ENCODE peak calls at places on chromosomes 12 and 14, in seven cellular contexts. H is IMR-90, N is mesenchymal stem cell, D is H1, J is neuronal stem cell, I is mesendoderm, R is trophoblast cell. U is an unnamed sample. For H3K4me1, the result is how much of the 10 kb centered on the place peaks cover.

GRCh38 chr12:95980437-95980836 is 15.7 kb downstream of the HAL start:
- DNase-seq in J (no peak), N (no peak), R (no peak), H (no peak), D (no peak), I (no peak), U (no peak)

GRCh38 chr12:2624543-2625266 is 170.1 kb upstream of the FKBP4 start:
- DNase-seq in N (peak), I (peak), H (peak), R (peak), D (peak), J (peak), U (peak)

GRCh38 chr12:38543151-38543550 is 226.6 kb downstream of the ALG10B start:
- DNase-seq in N (no peak), H (no peak), I (peak), J (no peak), R (no peak), D (no peak), U (no peak)

GRCh38 chr12:91511795-91512420 is 329.3 kb upstream of the DCN start:
- DNase-seq in R (no peak), N (no peak), J (no peak), H (no peak), D (no peak), I (no peak), U (no peak)

GRCh38 chr12:64903738-64904137 is 79.3 kb downstream of the TBC1D30 start:
- DNase-seq in D (no peak), R (no peak), N (no peak), H (peak), J (no peak), I (no peak), U (no peak)

GRCh38 chr14:60977848-60978247 is 3.0 kb downstream of the TRMT5 start:
- DNase-seq in H (no peak), N (no peak), R (no peak), D (no peak), I (no peak), J (no peak), U (no peak)

GRCh38 chr14:85523624-85524023 is 6.3 kb upstream of the FLRT2 start:
- DNase-seq in N (no peak), I (no peak), D (no peak), H (no peak), R (no peak), J (no peak), U (no peak)

GRCh38 chr12:122964439-122965257 is 1.6 kb downstream of the ABCB9 start:
- DNase-seq in I (no peak), J (no peak), D (no peak), H (no peak), R (peak), N (no peak), U (no peak)

GRCh38 chr12:104930388-104931326 is 27.4 kb downstream of the SLC41A2 start:
- DNase-seq in I (no peak), J (no peak), R (peak), N (peak), H (peak), D (no peak), U (no peak)

GRCh38 chr12:12979731-12980259 is 20.3 kb downstream of the HEBP1 start:
- DNase-seq in R (peak), D (no peak), J (peak), I (peak), H (peak), N (peak), U (no peak)

GRCh38 chr12:44317651-44318126 is 481.8 kb downstream of the TMEM117 start:
- DNase-seq in I (peak), D (no peak), N (peak), H (peak), J (peak), R (peak), U (peak)

GRCh38 chr12:570949-571794 is 92.1 kb downstream of the NINJ2 start:
- DNase-seq in I (peak), R (peak), H (peak), D (no peak), J (no peak), N (peak), U (peak)

GRCh38 chr14:50666772-50667490 is 1.2 kb downstream of the SAV1 start:
- DNase-seq in D (no peak), R (peak), I (peak), H (peak), J (peak), N (peak), U (peak)

GRCh38 chr14:84262932-84263331 is 1267.0 kb upstream of the FLRT2 start:
- DNase-seq in J (no peak), I (no peak), R (no peak), D (no peak), N (no peak), H (no peak), U (no peak)

GRCh38 chr12:1501001-1501400 is 93.4 kb downstream of the FBXL14 start:
- DNase-seq in I (no peak), R (no peak), N (no peak), H (no peak), D (no peak), J (no peak), U (no peak)

GRCh38 chr14:31241450-31242114 is 34.0 kb upstream of the HECTD1 start:
- DNase-seq in D (no peak), J (no peak), I (no peak), R (no peak), H (no peak), N (peak), U (no peak)

GRCh38 chr12:50842637-50843493 is at the start of gene TMPRSS12:
- DNase-seq in R (peak), H (no peak), J (no peak), N (no peak), I (peak), D (peak), U (peak)

GRCh38 chr12:107519906-107520859 is 165.4 kb upstream of the PWP1 start:
- DNase-seq in N (no peak), H (no peak), I (no peak), D (no peak), R (no peak), J (no peak), U (no peak)

GRCh38 chr12:49673446-49674317 is 33.5 kb downstream of the FMNL3 start:
- DNase-seq in H (peak), N (peak), I (peak), J (peak), D (no peak), R (peak), U (peak)

GRCh38 chr14:32078030-32078793 is 1.1 kb downstream of the ARHGAP5 start:
- DNase-seq in J (no peak), D (no peak), N (peak), H (peak), R (no peak), I (no peak), U (no peak)

GRCh38 chr14:35342160-35343010 is 50.2 kb downstream of the PSMA6 start:
- DNase-seq in H (peak), D (no peak), J (no peak), N (no peak), I (no peak), R (peak), U (no peak)

GRCh38 chr14:77579065-77579464 is 37.4 kb downstream of the SPTLC2 start:
- DNase-seq in N (no peak), J (no peak), H (peak), R (no peak), D (no peak), I (no peak), U (no peak)

GRCh38 chr12:527241-527640 is 67.5 kb downstream of the B4GALNT3 start:
- DNase-seq in N (no peak), R (no peak), J (no peak), I (no peak), D (no peak), H (no peak), U (no peak)

GRCh38 chr12:94073441-94074051 is 74.8 kb upstream of the PLXNC1 start:
- DNase-seq in J (no peak), I (no peak), R (no peak), D (no peak), N (no peak), H (peak), U (no peak)

GRCh38 chr14:28382460-28383220 is 383.9 kb upstream of the FOXG1 start:
- DNase-seq in D (no peak), I (peak), R (peak), J (no peak), H (no peak), N (peak), U (no peak)

GRCh38 chr12:68175566-68176033 is 16.1 kb upstream of the IFNG start:
- DNase-seq in I (peak), N (no peak), H (no peak), D (no peak), J (no peak), R (peak), U (no peak)

GRCh38 chr12:101813117-101813516 is 17.6 kb downstream of the GNPTAB start:
- DNase-seq in H (no peak), N (no peak), J (no peak), I (no peak), R (no peak), D (no peak), U (no peak)

GRCh38 chr14:71751264-71751663 is 181.0 kb upstream of the RGS6 start:
- DNase-seq in H (peak), R (no peak), D (no peak), J (no peak), I (no peak), N (no peak), U (no peak)

GRCh38 chr14:36091096-36091495 is 85.4 kb downstream of the PTCSC3 start:
- DNase-seq in R (no peak), D (no peak), N (peak), H (peak), J (no peak), I (peak), U (no peak)

GRCh38 chr12:117384735-117385134 is 23.3 kb upstream of the NOS1 start:
- DNase-seq in J (no peak), N (no peak), R (no peak), I (no peak), D (no peak), H (no peak), U (no peak)

GRCh38 chr12:24527102-24527501 is 421.8 kb downstream of the BCAT1 start:
- DNase-seq in J (no peak), D (no peak), N (no peak), H (no peak), I (no peak), R (no peak), U (no peak)

GRCh38 chr14:103003850-103004249 is 53.5 kb downstream of the CDC42BPB start:
- DNase-seq in R (no peak), I (no peak), N (no peak), H (no peak), D (no peak), J (no peak), U (no peak)

GRCh38 chr14:56810341-56810740 is at the start of gene OTX2:
- DNase-seq in D (no peak), R (no peak), J (no peak), I (no peak), H (no peak), N (no peak), U (no peak)

GRCh38 chr12:65631621-65632111 is 192.6 kb upstream of the HMGA2 start:
- DNase-seq in I (peak), J (no peak), D (no peak), N (peak), H (peak), R (peak), U (no peak)

GRCh38 chr12:104314242-104314614 is 10.7 kb downstream of the EID3 start:
- DNase-seq in I (no peak), J (no peak), D (no peak), N (no peak), R (no peak), H (peak), U (no peak)

GRCh38 chr12:857611-858010 is 91.9 kb downstream of the RAD52 start:
- DNase-seq in H (peak), R (peak), I (no peak), J (no peak), N (peak), D (no peak), U (no peak)

GRCh38 chr12:26696613-26697092 is 136.3 kb downstream of the ITPR2 start:
- DNase-seq in J (no peak), I (no peak), D (no peak), H (peak), R (peak), N (peak), U (no peak)

GRCh38 chr12:26696048-26696612 is 136.9 kb downstream of the ITPR2 start:
- DNase-seq in I (no peak), N (no peak), D (no peak), J (no peak), R (no peak), H (no peak), U (no peak)

GRCh38 chr12:26698186-26698585 is 134.8 kb downstream of the ITPR2 start:
- DNase-seq in D (no peak), I (no peak), R (no peak), J (no peak), H (no peak), N (no peak), U (no peak)

GRCh38 chr12:26699237-26699636 is 133.8 kb downstream of the ITPR2 start:
- DNase-seq in J (no peak), I (no peak), R (peak), D (no peak), N (no peak), H (peak), U (no peak)

DNA sequence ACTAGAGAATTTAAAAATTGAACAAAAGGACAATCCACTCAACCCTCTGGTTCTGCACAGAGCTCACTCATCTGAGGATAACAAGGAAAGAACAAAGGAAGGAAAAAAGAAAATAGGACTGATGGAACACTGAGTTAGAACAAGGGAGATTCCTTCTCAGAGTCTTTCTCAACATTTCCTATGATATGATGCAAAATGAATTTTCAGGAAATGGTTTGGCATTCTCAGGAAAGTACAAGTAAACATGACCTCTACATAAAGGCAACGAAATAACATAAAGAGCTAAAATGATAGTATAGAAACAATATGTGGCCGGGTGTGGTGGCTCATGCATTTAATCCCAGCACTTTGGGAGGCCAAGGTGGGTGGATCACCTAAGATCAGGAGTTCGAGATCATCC is 135.8 kb downstream of the ITPR2 start:
- DNase-seq in H (peak), R (peak), N (peak), D (no peak), I (no peak), J (no peak), U (no peak)
- H2AK5ac ChIP-seq in H (no peak), R (no peak), N (no peak), D (no peak), I (no peak), J (no peak), U (no peak)

GRCh38 chr14:99397698-99398097 is 83.0 kb downstream of the SETD3 start:
- DNase-seq in I (no peak), D (no peak), J (no peak), H (no peak), N (no peak), R (no peak), U (no peak)

GRCh38 chr14:99394602-99395001 is 86.1 kb downstream of the SETD3 start:
- DNase-seq in J (no peak), D (no peak), I (peak), N (no peak), H (no peak), R (no peak), U (no peak)

GRCh38 chr14:99393059-99393655 is 87.5 kb downstream of the SETD3 start:
- DNase-seq in H (peak), J (no peak), N (peak), D (peak), R (peak), I (peak), U (peak)

GRCh38 chr14:99391671-99392070 is 89.0 kb downstream of the SETD3 start:
- DNase-seq in D (no peak), H (peak), J (no peak), N (peak), R (peak), I (no peak), U (no peak)

DNA sequence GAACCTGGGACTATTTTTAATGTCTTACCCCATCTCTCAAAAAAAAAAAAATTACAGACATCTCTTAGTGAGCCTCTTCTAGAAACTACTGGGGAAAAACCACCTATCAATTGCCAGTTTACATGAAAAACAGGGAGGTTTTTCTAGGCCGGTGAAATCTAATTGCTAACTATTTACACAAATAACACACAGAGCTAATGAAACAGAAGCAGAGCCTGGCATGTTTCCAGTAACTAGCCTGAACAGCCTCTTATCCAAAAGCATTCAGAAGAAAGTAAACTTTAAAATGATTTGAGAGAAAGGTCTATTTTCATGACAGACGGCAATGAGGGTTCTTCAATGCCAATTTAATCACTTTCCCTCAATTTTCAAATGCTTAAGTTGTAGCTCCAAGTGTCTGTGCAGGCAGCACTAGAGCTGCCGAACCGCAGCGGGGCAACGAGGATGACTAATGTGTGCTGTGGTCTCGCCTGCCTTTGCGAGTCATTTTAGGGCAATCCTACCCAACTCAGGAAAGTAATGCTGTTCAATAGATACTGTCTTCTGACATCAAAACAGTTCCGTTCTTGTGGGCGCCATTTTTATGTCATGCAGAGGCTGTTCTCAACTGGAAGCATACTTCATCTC is 84.6 kb downstream of the SETD3 start:
- DNase-seq in D (no peak), I (no peak), H (peak), N (peak), R (no peak), J (no peak), U (no peak)
- H3K4ac ChIP-seq in D (no peak), I (no peak), H (no peak), N (no peak), R (no peak), J (no peak), U (no peak)

GRCh38 chr14:74929242-74929641 is 6.2 kb upstream of the RPS6KL1 start:
- DNase-seq in I (no peak), H (no peak), J (no peak), R (no peak), N (no peak), D (no peak), U (no peak)
- H3K4me1 ChIP-seq in I (under half), H (under half), J (under half), R (under half), N (under half), D (under half), U (under half)

GRCh38 chr14:68894802-68895201 is 84.3 kb downstream of the ACTN1 start:
- DNase-seq in N (peak), I (no peak), R (no peak), H (peak), D (no peak), J (no peak), U (no peak)
- H2AK5ac ChIP-seq in N (no peak), I (no peak), R (no peak), H (no peak), D (no peak), J (no peak), U (no peak)

GRCh38 chr12:32897688-32898573 is 1.4 kb upstream of the PKP2 start:
- DNase-seq in N (no peak), J (no peak), D (no peak), R (peak), H (no peak), I (no peak), U (no peak)

GRCh38 chr12:32896438-32897275 is at the start of gene PKP2:
- DNase-seq in D (peak), J (peak), H (no peak), R (peak), N (peak), I (peak), U (peak)

GRCh38 chr12:32894566-32894965 is 2.0 kb downstream of the PKP2 start:
- DNase-seq in N (no peak), H (no peak), J (no peak), D (no peak), R (peak), I (no peak), U (no peak)

GRCh38 chr12:32895688-32896437 is 714 bp downstream of the PKP2 start:
- DNase-seq in R (peak), N (peak), J (no peak), I (no peak), D (no peak), H (no peak), U (peak)

DNA sequence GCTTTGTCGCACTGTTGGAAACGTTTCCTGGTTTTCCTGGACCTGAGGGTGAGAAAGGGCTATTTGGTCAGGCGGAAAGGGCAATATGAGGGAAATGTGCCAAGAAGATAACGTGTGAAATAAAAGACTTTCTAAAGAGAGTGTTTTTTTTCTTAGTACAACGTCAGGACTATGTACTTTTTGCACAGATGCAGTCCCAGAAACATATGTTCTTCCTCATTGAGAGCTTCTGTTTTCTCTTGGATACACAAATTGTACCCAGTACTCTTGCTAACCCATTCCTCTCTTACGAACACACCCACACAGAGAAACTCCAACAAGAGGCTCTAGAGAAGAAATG is 669 bp upstream of the PKP2 start:
- DNase-seq in H (no peak), N (no peak), D (no peak), R (no peak), I (no peak), J (no peak), U (no peak)
- H3K4ac ChIP-seq in H (no peak), N (peak), D (peak), R (no peak), I (no peak), J (no peak), U (no peak)

GRCh38 chr12:58877243-58877743 is 43.0 kb downstream of the LRIG3 start:
- DNase-seq in J (no peak), I (no peak), D (no peak), R (peak), N (peak), H (peak), U (no peak)

GRCh38 chr12:58873496-58873895 is 46.8 kb downstream of the LRIG3 start:
- DNase-seq in N (no peak), J (no peak), H (no peak), I (no peak), D (no peak), R (no peak), U (no peak)

GRCh38 chr12:58871557-58871956 is 48.7 kb downstream of the LRIG3 start:
- DNase-seq in N (no peak), H (no peak), D (no peak), I (no peak), J (no peak), R (no peak), U (no peak)
- H3K4me1 ChIP-seq in N (under half), H (under half), D (under half), I (under half), J (under half), R (under half), U (under half)

DNA sequence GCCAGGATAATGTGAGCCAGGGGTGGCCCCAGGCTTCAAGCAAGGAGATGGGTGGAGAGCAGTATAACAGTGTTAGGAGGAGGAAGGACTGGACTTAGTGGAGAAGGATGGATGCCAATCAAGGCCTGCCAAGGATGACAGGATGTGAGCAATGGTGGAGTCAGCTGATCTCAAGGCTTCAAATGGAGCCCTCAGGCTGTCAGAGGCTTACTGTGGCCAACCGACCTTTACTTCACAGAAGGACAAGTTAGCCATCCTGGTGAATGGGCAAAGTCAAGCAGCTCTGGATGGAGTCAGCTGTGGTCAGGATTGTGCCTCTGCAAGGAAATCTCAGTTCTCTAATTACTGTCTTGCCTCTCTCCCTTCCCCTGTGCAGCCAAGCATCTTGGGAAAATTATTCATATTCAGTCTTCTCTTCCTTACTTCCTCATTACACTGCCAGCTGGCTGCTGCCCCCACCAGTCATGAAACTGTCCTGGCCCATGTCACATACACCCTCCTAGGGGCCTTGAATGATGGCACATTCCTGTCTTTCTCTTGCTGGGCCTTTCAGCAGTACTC is 7.6 kb upstream of the STAT6 start:
- DNase-seq in I (no peak), J (no peak), H (peak), N (no peak), D (no peak), R (peak), U (no peak)
- H2AK5ac ChIP-seq in I (no peak), J (no peak), H (peak), N (no peak), D (no peak), R (no peak), U (no peak)

U was measured in H9.